ENCODE peak calls at places on chromosomes 3 and 15, in nine cellular contexts. V is breast epithelium, S is spleen, R is Panc1, X is GM23338, P is HepG2, N is sigmoid colon, C is suprapubic skin, G is prostate gland. B is an unnamed sample.

GRCh38 chr3:184040010-184040409 is 8.5 kb downstream of the HTR3D start:
- DNase-seq in V (no peak), S (no peak), R (no peak), X (peak), P (peak), N (no peak), C (no peak), G (no peak), B (no peak)

GRCh38 chr3:120425196-120425595 is 25.6 kb downstream of the FSTL1 start:
- DNase-seq in V (no peak), S (no peak), R (no peak), X (no peak), P (no peak), N (no peak), C (peak), G (no peak), B (no peak)

GRCh38 chr15:49644364-49644794 is 23.5 kb downstream of the DTWD1 start:
- DNase-seq in V (no peak), S (no peak), R (no peak), X (peak), P (no peak), N (no peak), C (no peak), G (no peak), B (no peak)

GRCh38 chr3:182814419-182815160 is 21.3 kb downstream of the ATP11B start:
- DNase-seq in V (no peak), S (no peak), R (no peak), X (no peak), P (no peak), N (no peak), C (no peak), G (no peak), B (no peak)

GRCh38 chr3:4313606-4314308 is 10.6 kb downstream of the SETMAR start:
- DNase-seq in V (no peak), S (no peak), R (no peak), X (no peak), P (peak), N (no peak), C (no peak), G (no peak), B (no peak)

GRCh38 chr3:81419196-81419595 is 342.2 kb downstream of the GBE1 start:
- DNase-seq in V (no peak), S (no peak), R (no peak), X (peak), P (peak), N (no peak), C (no peak), G (no peak), B (no peak)

GRCh38 chr3:169146112-169146665 is 517.3 kb downstream of the MECOM start:
- DNase-seq in V (no peak), S (peak), R (no peak), X (peak), P (no peak), N (peak), C (no peak), G (peak), B (no peak)

GRCh38 chr3:46845397-46845859 is 17.8 kb downstream of the MYL3 start:
- DNase-seq in V (peak), S (no peak), R (no peak), X (peak), P (no peak), N (peak), C (peak), G (no peak), B (no peak)

GRCh38 chr15:30065025-30065801 is 17.5 kb upstream of the GOLGA8J start:
- DNase-seq in V (peak), S (no peak), R (no peak), X (no peak), P (no peak), N (no peak), C (no peak), G (no peak), B (no peak)

GRCh38 chr15:39227001-39227400 is 353.9 kb upstream of the THBS1 start:
- DNase-seq in V (no peak), S (no peak), R (no peak), X (no peak), P (no peak), N (no peak), C (no peak), G (no peak), B (no peak)

GRCh38 chr15:28873585-28874139 is 12.1 kb upstream of the APBA2 start:
- DNase-seq in V (no peak), S (peak), R (no peak), X (no peak), P (no peak), N (no peak), C (no peak), G (no peak), B (no peak)

GRCh38 chr3:172164620-172165362 is 125.4 kb downstream of the FNDC3B start:
- DNase-seq in V (no peak), S (no peak), R (no peak), X (no peak), P (no peak), N (no peak), C (no peak), G (no peak), B (no peak)

GRCh38 chr3:165389064-165389463 is 192.9 kb upstream of the SLITRK3 start:
- DNase-seq in V (no peak), S (no peak), R (no peak), X (no peak), P (no peak), N (no peak), C (no peak), G (no peak), B (no peak)

GRCh38 chr3:20575153-20575552 is 389.1 kb upstream of the SGO1 start:
- DNase-seq in V (no peak), S (no peak), R (no peak), X (no peak), P (no peak), N (no peak), C (no peak), G (no peak), B (no peak)

GRCh38 chr15:93288718-93289117 is 199.7 kb upstream of the RGMA start:
- DNase-seq in V (no peak), S (no peak), R (no peak), X (no peak), P (no peak), N (no peak), C (peak), G (no peak), B (no peak)

GRCh38 chr15:100588638-100589242 is 13.2 kb downstream of the LINS1 start:
- DNase-seq in V (no peak), S (no peak), R (no peak), X (peak), P (no peak), N (no peak), C (no peak), G (no peak), B (no peak)

GRCh38 chr3:49966233-49966942 is 26.4 kb downstream of the RBM6 start:
- DNase-seq in V (no peak), S (no peak), R (no peak), X (no peak), P (no peak), N (no peak), C (no peak), G (no peak), B (no peak)

GRCh38 chr3:42224658-42225421 is 41.1 kb downstream of the CCK start:
- DNase-seq in V (no peak), S (no peak), R (no peak), X (no peak), P (no peak), N (no peak), C (no peak), G (peak), B (no peak)

GRCh38 chr3:120497318-120497717 is 46.5 kb upstream of the FSTL1 start:
- DNase-seq in V (no peak), S (no peak), R (no peak), X (no peak), P (no peak), N (no peak), C (no peak), G (peak), B (no peak)

GRCh38 chr15:36161781-36162212 is 417.6 kb upstream of the CDIN1 start:
- DNase-seq in V (peak), S (no peak), R (no peak), X (peak), P (no peak), N (peak), C (no peak), G (no peak), B (no peak)

GRCh38 chr3:146432066-146432465 is 37.3 kb downstream of the PLSCR2 start:
- DNase-seq in V (no peak), S (no peak), R (no peak), X (no peak), P (no peak), N (no peak), C (no peak), G (no peak), B (no peak)

GRCh38 chr3:79284781-79285180 is 483.0 kb downstream of the ROBO1 start:
- DNase-seq in V (no peak), S (no peak), R (no peak), X (no peak), P (no peak), N (no peak), C (no peak), G (no peak), B (no peak)

GRCh38 chr3:195119461-195120198 is 151.3 kb downstream of the XXYLT1 start:
- DNase-seq in V (no peak), S (no peak), R (no peak), X (peak), P (peak), N (no peak), C (no peak), G (no peak), B (no peak)

GRCh38 chr15:49830411-49830810 is 209.6 kb downstream of the DTWD1 start:
- DNase-seq in V (no peak), S (no peak), R (no peak), X (peak), P (no peak), N (no peak), C (no peak), G (no peak), B (no peak)

GRCh38 chr3:55369491-55369890 is 117.6 kb downstream of the WNT5A start:
- DNase-seq in V (no peak), S (no peak), R (no peak), X (no peak), P (no peak), N (no peak), C (no peak), G (no peak), B (no peak)

GRCh38 chr3:135082706-135083105 is 287.6 kb downstream of the EPHB1 start:
- DNase-seq in V (no peak), S (no peak), R (no peak), X (no peak), P (no peak), N (no peak), C (no peak), G (no peak), B (no peak)

DNA sequence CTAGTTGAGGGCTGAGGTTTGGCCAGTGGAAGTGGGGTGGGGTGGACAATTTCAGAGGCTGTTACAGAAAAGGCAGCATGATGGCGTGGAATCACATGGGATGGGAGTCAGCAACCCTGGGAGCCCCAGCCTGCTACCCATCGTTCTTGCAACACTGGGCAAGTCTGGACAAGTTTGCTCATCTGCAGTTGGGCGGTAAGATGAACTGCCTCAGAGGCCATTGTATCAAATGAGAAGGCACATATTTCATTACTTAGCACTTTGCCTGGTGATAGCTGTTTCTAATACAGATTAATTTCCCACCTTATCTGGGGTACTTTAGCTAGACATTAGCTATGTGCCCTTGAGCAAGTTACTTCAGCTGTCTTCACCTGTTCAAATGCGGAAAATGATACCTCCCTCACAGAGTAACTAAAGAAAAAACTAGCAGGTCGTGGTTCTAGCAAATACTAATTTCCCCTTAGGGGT is 248.9 kb downstream of the THSD4 start:
- DNase-seq in V (no peak), S (no peak), R (no peak), X (no peak), P (no peak), N (no peak), C (no peak), G (peak), B (no peak)
- H3K27ac ChIP-seq in V (no peak), S (no peak), R (no peak), X (peak), P (no peak), N (no peak), C (no peak), G (no peak), B (no peak)

GRCh38 chr3:114792159-114792918 is 354.7 kb downstream of the ZBTB20 start:
- DNase-seq in V (no peak), S (no peak), R (no peak), X (no peak), P (no peak), N (no peak), C (no peak), G (no peak), B (no peak)

GRCh38 chr3:114796796-114797195 is 350.3 kb downstream of the ZBTB20 start:
- DNase-seq in V (no peak), S (no peak), R (no peak), X (no peak), P (no peak), N (no peak), C (no peak), G (no peak), B (no peak)

GRCh38 chr3:114790752-114791151 is 356.3 kb downstream of the ZBTB20 start:
- DNase-seq in V (no peak), S (no peak), R (no peak), X (no peak), P (no peak), N (no peak), C (no peak), G (no peak), B (no peak)

GRCh38 chr3:114799789-114800188 is 347.3 kb downstream of the ZBTB20 start:
- DNase-seq in V (no peak), S (no peak), R (no peak), X (no peak), P (no peak), N (no peak), C (no peak), G (no peak), B (no peak)

DNA sequence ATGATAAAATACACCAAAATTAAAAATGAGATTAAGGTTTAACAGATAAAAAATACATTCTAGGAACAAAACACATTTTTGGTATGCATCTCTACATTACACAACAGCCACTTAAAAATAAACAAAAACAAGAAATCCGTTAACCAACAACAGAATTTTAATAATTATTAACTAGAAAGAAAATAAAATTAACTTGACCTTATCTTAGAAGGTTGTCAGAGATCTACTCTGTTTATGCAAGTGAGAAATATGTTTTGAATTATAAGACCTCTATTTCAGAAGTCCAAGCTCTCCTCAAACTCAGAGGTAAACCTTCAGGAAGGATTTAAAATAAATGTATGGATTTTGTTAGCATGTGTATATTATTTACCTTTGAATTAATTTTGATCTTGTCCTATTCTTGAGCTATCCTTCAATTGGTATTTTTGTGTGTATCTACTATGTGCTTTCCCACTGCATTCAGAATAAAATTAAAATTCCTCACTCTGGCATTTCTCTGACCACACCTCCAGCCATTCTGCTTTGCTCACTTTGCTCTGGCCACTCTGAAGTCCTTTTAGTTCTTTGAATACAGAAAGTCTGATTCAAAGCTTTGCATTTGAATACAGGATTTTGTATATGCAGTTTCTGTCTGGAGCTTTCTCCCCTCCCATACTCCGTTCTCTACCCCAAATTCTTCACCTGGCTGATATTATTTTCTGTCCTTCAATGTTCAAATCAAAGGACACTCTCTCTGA is 352.0 kb downstream of the ZBTB20 start:
- DNase-seq in V (no peak), S (no peak), R (no peak), X (peak), P (no peak), N (no peak), C (no peak), G (no peak), B (no peak)
- TF ChIP-seq POLR2AphosphoS5 in V (no peak), S (no peak), R (no peak), X (no peak), P (no peak), N (no peak), C (no peak), G (no peak), B (no peak)

GRCh38 chr3:52277972-52278509 is 408 bp downstream of the WDR82 start:
- DNase-seq in V (peak), S (peak), R (no peak), X (peak), P (no peak), N (peak), C (no peak), G (peak), B (no peak)
- TF ChIP-seq CTCF in V (no peak), S (peak), R (no peak), X (peak), P (peak), N (peak), C (peak), G (no peak), B (no peak)

GRCh38 chr15:63517202-63517601 is 12.8 kb downstream of the USP3 start:
- DNase-seq in V (no peak), S (no peak), R (no peak), X (no peak), P (no peak), N (no peak), C (no peak), G (no peak), B (no peak)

GRCh38 chr15:63519041-63519440 is 14.6 kb downstream of the USP3 start:
- DNase-seq in V (no peak), S (no peak), R (no peak), X (no peak), P (no peak), N (no peak), C (no peak), G (no peak), B (no peak)

GRCh38 chr15:63517614-63518013 is 13.2 kb downstream of the USP3 start:
- DNase-seq in V (no peak), S (no peak), R (no peak), X (peak), P (no peak), N (no peak), C (no peak), G (peak), B (no peak)

GRCh38 chr15:63521405-63522142 is 17.2 kb downstream of the USP3 start:
- DNase-seq in V (no peak), S (no peak), R (no peak), X (no peak), P (no peak), N (no peak), C (no peak), G (no peak), B (no peak)

DNA sequence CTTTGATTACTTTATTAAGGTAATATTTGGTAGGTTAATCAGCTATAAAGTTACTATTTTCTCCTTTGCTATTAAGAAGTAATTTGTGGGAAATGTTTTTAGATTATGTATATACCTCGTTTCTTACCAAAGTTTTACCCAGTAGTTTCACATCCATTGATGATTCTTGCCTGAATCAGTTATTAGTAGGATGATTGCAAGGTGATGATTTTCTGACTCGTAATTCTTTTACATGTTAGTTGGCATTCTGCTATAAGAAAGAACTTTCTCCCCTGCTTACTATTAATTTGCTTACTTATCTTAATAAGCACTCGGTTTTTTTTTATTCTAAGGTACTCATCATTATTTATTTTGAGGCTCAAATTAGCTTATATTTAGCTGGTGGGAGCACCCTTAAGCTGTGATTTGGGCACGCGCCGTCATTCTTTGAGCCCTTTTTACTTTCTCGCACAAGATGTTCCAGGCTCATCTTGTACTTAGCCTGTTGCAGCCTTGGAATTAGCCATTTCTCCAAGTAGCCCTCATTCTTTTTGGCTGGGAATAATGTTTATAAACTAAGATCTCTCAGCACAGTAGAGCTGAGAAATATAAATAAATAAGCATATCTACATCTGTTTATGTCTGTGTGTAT is 15.3 kb downstream of the USP3 start:
- DNase-seq in V (no peak), S (no peak), R (no peak), X (no peak), P (no peak), N (no peak), C (no peak), G (no peak), B (no peak)
- H3K27ac ChIP-seq in V (no peak), S (peak), R (no peak), X (no peak), P (no peak), N (no peak), C (peak), G (no peak), B (no peak)

DNA sequence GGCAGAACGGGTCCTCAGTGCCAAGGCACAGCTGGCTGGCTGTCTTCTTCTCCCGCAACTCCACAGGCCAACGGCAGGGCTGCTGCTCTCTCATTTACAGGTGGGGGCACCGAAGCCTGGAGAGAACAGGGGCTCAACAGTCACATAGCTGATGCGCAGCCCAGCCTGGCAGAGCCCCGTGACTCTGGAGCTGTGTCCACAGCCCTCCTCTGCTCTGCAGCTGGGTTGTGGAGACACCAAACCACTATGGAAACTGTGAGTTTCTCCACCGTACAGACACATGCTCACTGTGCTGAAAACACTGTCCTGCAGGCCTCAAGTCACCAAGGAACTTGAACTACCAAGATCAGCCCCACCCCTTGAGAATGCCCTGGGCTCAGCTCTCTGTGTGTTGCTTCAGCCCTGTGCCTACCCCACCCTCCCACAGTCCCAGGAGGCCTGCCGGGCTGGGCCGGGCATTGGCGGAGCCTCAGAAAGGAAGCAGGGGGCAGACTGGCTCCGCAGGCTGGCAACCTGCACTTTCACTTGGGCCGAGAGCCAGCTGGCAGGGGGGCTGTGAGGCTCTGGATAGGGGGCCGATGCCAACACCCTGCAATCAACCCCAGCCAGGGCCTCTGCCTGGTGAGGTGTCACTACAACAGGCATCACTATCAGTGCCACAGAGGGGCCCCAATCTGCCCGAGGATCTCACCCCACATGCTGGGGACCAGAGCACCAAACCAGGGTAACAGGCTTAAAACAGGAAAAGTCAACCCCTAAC is 113.7 kb upstream of the RPL32 start:
- DNase-seq in V (peak), S (peak), R (no peak), X (no peak), P (no peak), N (peak), C (peak), G (peak), B (no peak)
- TF ChIP-seq POLR2AphosphoS5 in V (peak), S (peak), R (no peak), X (no peak), P (no peak), N (no peak), C (peak), G (peak), B (peak)

DNA sequence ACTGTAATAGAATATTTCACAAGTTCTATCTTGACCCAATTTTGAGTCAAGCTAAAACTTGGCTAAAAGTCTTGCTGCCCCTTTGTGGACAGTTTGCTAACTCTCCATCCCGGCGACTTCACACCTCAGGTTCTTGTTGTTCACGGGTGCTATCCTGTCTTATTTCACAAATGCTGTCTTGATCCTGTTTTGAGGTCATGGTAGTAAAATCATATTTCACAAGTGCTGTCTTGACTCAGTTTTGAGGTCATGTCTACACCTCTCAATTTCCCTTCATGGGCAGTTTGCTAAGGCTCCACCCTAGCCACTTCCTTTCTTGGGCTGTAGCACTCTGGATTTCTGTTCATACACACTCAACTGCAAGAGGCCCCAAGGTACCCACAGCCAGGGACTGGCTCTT is 45.0 kb upstream of the GK5 start:
- DNase-seq in V (no peak), S (no peak), R (no peak), X (peak), P (no peak), N (no peak), C (no peak), G (no peak), B (no peak)
- TF ChIP-seq CTCF in V (no peak), S (no peak), R (peak), X (peak), P (peak), N (no peak), C (no peak), G (no peak), B (no peak)